ENCODE peak calls at places on chromosomes 1 and 21, in seven cellular contexts. M, Y, X, H, T, J and O are unnamed samples.

GRCh38 chr1:38018864-38019343 is 6.4 kb downstream of the UTP11 start:
- DNase-seq in Y (peak; percentile 51), J (no peak), X (no peak), H (no peak), T (peak; percentile 45), M (no peak), O (no peak)

GRCh38 chr1:162627662-162628296 is 4.5 kb upstream of the DDR2 start:
- DNase-seq in X (no peak), T (peak; percentile 70), Y (no peak), H (no peak), J (no peak), M (peak; percentile 45), O (no peak)

GRCh38 chr1:45589861-45590260 is 6.0 kb downstream of the NASP start:
- DNase-seq in X (no peak), Y (no peak), T (no peak), M (no peak), J (no peak), H (no peak), O (no peak)

GRCh38 chr1:40122865-40123264 is 25.8 kb upstream of the PPT1 start:
- DNase-seq in M (no peak), H (no peak), T (no peak), Y (no peak), X (no peak), J (no peak), O (no peak)

GRCh38 chr1:153349363-153350340 is 1.0 kb upstream of the PGLYRP4 start:
- DNase-seq in M (no peak), H (no peak), T (no peak), J (no peak), Y (no peak), X (no peak), O (no peak)

GRCh38 chr1:243623831-243624230 is 226.2 kb downstream of the AKT3 start:
- DNase-seq in Y (peak; percentile 21), X (no peak), H (no peak), T (no peak), J (no peak), M (no peak), O (peak; percentile 17)

GRCh38 chr1:203807211-203807610 is 11.8 kb downstream of the ZBED6 start:
- DNase-seq in Y (peak; percentile 71), X (no peak), T (no peak), M (no peak), J (no peak), H (no peak), O (no peak)

GRCh38 chr1:199691540-199691939 is 336.0 kb upstream of the NR5A2 start:
- DNase-seq in Y (peak; percentile 83), X (no peak), M (peak; percentile 48), J (peak; percentile 77), H (no peak), T (peak; percentile 32), O (peak; percentile 51)

GRCh38 chr1:236067854-236068454 is 3.1 kb upstream of the NID1 start:
- DNase-seq in H (no peak), J (no peak), M (no peak), Y (peak; percentile 55), T (no peak), X (no peak), O (no peak)

GRCh38 chr1:45610589-45611226 is 13.1 kb downstream of the CCDC17 start:
- DNase-seq in X (no peak), H (no peak), J (no peak), T (no peak), Y (no peak), M (no peak), O (no peak)

GRCh38 chr1:101370488-101370887 is 133.7 kb downstream of the S1PR1 start:
- DNase-seq in Y (no peak), H (no peak), X (no peak), M (no peak), J (no peak), T (no peak), O (no peak)

GRCh38 chr1:225700164-225700740 is 47.3 kb upstream of the ENAH start:
- DNase-seq in H (no peak), J (peak; percentile 98), M (peak; percentile 97), Y (peak; percentile 99), X (no peak), T (no peak), O (peak; percentile 99)

GRCh38 chr1:236143104-236143948 is 987 bp downstream of the GPR137B start:
- DNase-seq in T (peak; percentile 45), H (peak; percentile 33), M (no peak), J (no peak), X (peak; percentile 36), Y (peak; percentile 48), O (peak; percentile 67)

GRCh38 chr21:26550357-26550756 is 22.7 kb downstream of the CYYR1 start:
- DNase-seq in H (no peak), J (peak; percentile 44), T (no peak), X (no peak), M (no peak), Y (peak; percentile 9), O (no peak)

GRCh38 chr1:1616838-1617237 is 1.5 kb downstream of the MIB2 start:
- DNase-seq in T (no peak), Y (no peak), J (no peak), X (no peak), H (peak; percentile 18), M (no peak), O (no peak)

GRCh38 chr1:28078262-28078661 is 10.1 kb downstream of the EYA3 start:
- DNase-seq in H (no peak), M (no peak), Y (no peak), T (no peak), J (no peak), X (no peak), O (no peak)

GRCh38 chr1:18809953-18810899 is 49.2 kb downstream of the TAS1R2 start:
- DNase-seq in M (no peak), J (no peak), Y (no peak), T (no peak), H (no peak), X (no peak), O (no peak)

GRCh38 chr1:155184835-155185782 is 11.5 kb downstream of the TRIM46 start:
- DNase-seq in X (no peak), H (peak; percentile 48), T (peak; percentile 52), M (no peak), Y (no peak), J (no peak), O (no peak)

DNA sequence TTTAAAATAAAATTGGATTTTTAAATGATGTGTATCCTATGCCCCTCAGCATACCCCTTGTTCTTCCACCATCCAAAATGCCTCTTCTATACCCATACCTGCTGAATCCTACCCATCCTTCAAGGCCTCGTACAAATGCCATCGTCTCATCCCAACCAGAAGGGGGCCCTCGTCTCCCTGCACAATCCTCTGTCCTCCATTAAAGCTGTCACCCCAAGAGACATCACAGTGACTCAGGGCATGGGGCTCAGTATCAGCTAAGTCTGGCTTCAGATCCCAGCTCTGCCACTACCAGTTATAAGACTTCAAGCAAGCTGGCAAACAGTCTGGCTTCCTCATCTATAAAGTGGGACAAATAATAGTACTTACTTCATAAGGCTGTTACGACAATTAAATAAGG is 23.8 kb downstream of the IGFN1 start:
- DNase-seq in X (no peak), Y (no peak), M (peak; percentile 39), T (peak; percentile 66), J (no peak), H (no peak), O (no peak)
- TF ChIP-seq CTCF in X (no peak), Y (peak; percentile 28), M (no peak), T (peak; percentile 85), J (no peak), H (no peak), O (peak; percentile 49)

DNA sequence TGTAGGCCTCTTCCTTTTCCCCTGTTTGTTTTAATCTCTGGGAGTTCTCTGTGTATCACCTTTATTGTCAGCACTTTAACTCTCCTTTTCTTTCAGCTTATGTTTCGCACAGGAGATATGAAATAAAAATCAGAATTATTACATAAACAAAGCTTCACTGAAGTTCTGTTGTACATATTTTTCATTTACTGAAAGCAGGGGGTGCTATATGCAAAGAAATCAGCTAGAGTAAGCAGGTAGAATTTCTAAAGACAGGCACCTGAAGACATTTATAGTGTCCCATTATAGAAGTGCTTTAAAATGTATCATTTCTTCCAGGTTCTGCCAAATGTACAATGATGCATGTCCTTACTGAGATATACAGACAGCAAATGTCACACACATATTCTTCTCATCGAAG is 585.0 kb downstream of the PLA2G4A start:
- DNase-seq in Y (peak; percentile 23), M (peak; percentile 12), H (no peak), T (peak; percentile 27), J (no peak), X (no peak), O (peak; percentile 15)
- TF ChIP-seq CTCF in Y (peak; percentile 10), M (peak; percentile 45), H (no peak), T (peak; percentile 57), J (no peak), X (no peak), O (peak; percentile 49)

DNA sequence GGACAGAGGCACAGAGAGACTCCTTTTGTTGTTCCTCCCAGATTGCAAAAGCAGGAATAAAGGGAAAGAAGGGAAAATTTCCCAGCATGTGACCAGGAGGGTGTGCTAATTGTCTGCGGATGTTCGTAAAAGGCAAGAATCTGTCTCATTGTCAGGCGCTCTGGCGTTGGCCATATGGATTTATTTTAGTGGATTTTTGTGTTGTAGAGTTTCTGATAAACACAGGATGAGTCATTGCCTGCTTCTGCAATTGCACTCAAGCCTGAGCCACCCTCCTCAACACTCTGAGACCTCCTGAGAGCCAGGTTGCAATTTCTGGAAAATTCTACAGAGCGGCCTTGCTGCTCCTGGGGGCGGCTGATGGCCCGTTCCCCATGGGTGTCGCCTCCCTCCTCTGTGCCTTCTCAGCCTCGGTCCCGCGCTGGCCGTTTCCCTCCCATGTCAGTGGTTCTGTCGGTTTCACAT is 227.7 kb downstream of the KAZN start:
- DNase-seq in J (no peak), M (no peak), Y (peak; percentile 56), X (no peak), H (no peak), T (no peak), O (no peak)
- TF ChIP-seq CTCF in J (no peak), M (no peak), Y (no peak), X (no peak), H (no peak), T (peak; percentile 17), O (no peak)

GRCh38 chr1:229941785-229942184 is 125.3 kb upstream of the GALNT2 start:
- DNase-seq in J (no peak), T (no peak), X (no peak), M (no peak), Y (no peak), H (no peak), O (no peak)

GRCh38 chr1:229943988-229944743 is 122.9 kb upstream of the GALNT2 start:
- DNase-seq in Y (no peak), J (no peak), H (no peak), T (no peak), M (no peak), X (no peak), O (no peak)

GRCh38 chr1:229941160-229941559 is 125.9 kb upstream of the GALNT2 start:
- DNase-seq in T (no peak), X (no peak), M (no peak), J (no peak), Y (no peak), H (no peak), O (no peak)

GRCh38 chr1:229942508-229942907 is 124.5 kb upstream of the GALNT2 start:
- DNase-seq in X (no peak), M (no peak), T (no peak), J (no peak), H (no peak), Y (no peak), O (no peak)

DNA sequence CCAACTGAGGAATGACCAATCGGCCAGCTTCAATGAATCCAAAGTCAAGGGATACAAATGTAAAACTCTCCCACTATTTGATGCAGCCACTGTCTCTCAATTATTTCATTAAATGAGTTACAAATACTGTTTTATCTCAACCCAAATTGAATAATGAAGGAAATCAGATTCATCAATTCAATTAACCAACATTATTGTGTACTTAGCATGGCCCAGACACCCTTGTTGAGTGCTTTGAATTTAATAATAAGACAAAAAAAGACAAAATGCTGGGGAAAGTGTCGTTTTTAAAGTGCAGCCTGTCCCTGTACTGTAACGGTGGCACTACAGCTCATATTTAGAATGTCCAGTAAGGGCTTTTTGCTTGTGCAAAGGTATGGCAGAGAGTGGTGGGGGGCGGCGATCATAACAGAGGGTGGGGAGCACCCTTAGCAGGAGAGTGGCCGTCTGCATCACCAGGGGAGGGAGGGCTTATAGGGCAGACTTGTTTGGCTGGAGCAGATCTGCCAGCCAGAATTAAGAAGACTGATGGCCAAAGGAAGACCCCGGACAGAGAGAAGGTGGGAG is 123.8 kb upstream of the GALNT2 start:
- DNase-seq in Y (no peak), J (no peak), M (no peak), T (no peak), H (no peak), X (no peak), O (no peak)
- TF ChIP-seq CTCF in Y (no peak), J (no peak), M (no peak), T (no peak), H (no peak), X (no peak), O (no peak)